ENCODE peak calls at places on chromosome 13, in nine cellular contexts. O is mammary epithelial cell, I is lower leg skin, N is tibial nerve, W is colonic mucosa, X is fibroblast of pulmonary artery, R is thoracic aorta, B is cardiac fibroblast, P is MCF 10A. D is an unnamed sample.

GRCh38 chr13:48144413-48145035 is 49.6 kb upstream of the MED4 start:
- DNase-seq in B (peak), R (no peak), P (no peak), X (peak), I (no peak), W (no peak), O (no peak), N (no peak), D (no peak)

GRCh38 chr13:20823071-20823470 is 49.3 kb upstream of the EEF1AKMT1 start:
- DNase-seq in I (no peak), R (no peak), N (no peak), O (no peak), P (no peak), W (no peak), B (no peak), X (no peak), D (no peak)

GRCh38 chr13:110319774-110320509 is 12.9 kb downstream of the COL4A2 start:
- DNase-seq in R (no peak), W (no peak), P (peak), O (peak), I (no peak), X (peak), N (no peak), B (peak), D (no peak)

GRCh38 chr13:71860547-71861131 is 6.4 kb downstream of the DACH1 start:
- DNase-seq in X (no peak), P (no peak), B (no peak), W (no peak), O (no peak), I (no peak), R (no peak), N (no peak), D (no peak)

GRCh38 chr13:43878897-43879322 is 630 bp downstream of the CCDC122 start:
- DNase-seq in B (peak), W (peak), P (peak), N (peak), O (peak), I (peak), X (peak), R (peak), D (peak)

GRCh38 chr13:73625562-73626339 is 508.5 kb downstream of the KLF12 start:
- DNase-seq in O (no peak), W (no peak), B (no peak), N (no peak), I (no peak), P (no peak), R (no peak), X (no peak), D (no peak)

GRCh38 chr13:35964764-35965163 is 166.4 kb downstream of the DCLK1 start:
- DNase-seq in O (no peak), W (no peak), B (peak), X (peak), R (no peak), N (no peak), P (peak), I (no peak), D (no peak)

GRCh38 chr13:33441015-33441414 is 155.5 kb upstream of the STARD13 start:
- DNase-seq in P (peak), I (no peak), W (peak), R (no peak), N (no peak), B (peak), O (peak), X (peak), D (no peak)

GRCh38 chr13:97185751-97186150 is 36.4 kb upstream of the MBNL2 start:
- DNase-seq in P (no peak), W (no peak), X (no peak), I (no peak), O (no peak), N (no peak), B (no peak), R (no peak), D (no peak)

GRCh38 chr13:101915755-101916107 is 463.3 kb downstream of the ITGBL1 start:
- DNase-seq in X (no peak), R (no peak), B (no peak), W (no peak), I (no peak), N (no peak), O (no peak), P (no peak), D (no peak)

GRCh38 chr13:111460548-111461444 is 140.4 kb downstream of the TEX29 start:
- DNase-seq in X (peak), O (peak), P (peak), I (no peak), R (no peak), W (no peak), N (no peak), B (peak), D (no peak)
- TF ChIP-seq CTCF in X (peak), O (peak), P (no peak), I (no peak), R (peak), W (no peak), N (peak), B (peak), D (peak)

GRCh38 chr13:85266771-85267170 is 532.4 kb downstream of the SLITRK6 start:
- DNase-seq in X (no peak), W (no peak), B (no peak), I (no peak), O (no peak), N (no peak), P (no peak), R (no peak), D (no peak)
- TF ChIP-seq CTCF in X (no peak), W (no peak), B (no peak), I (no peak), O (no peak), N (no peak), P (no peak), R (no peak), D (no peak)

GRCh38 chr13:113245858-113246791 is 36.7 kb downstream of the CUL4A start:
- DNase-seq in N (no peak), I (no peak), B (peak), X (peak), O (no peak), W (no peak), R (no peak), P (peak), D (no peak)
- TF ChIP-seq CTCF in N (no peak), I (no peak), B (peak), X (peak), O (peak), W (no peak), R (no peak), P (no peak), D (peak)

GRCh38 chr13:26660185-26660584 is 100.4 kb downstream of the GPR12 start:
- DNase-seq in O (no peak), P (no peak), N (no peak), I (no peak), B (no peak), W (no peak), X (no peak), R (no peak), D (no peak)

GRCh38 chr13:26658972-26659371 is 101.5 kb downstream of the WASF3 start:
- DNase-seq in W (no peak), X (no peak), R (no peak), N (no peak), B (no peak), P (no peak), O (no peak), I (no peak), D (no peak)

GRCh38 chr13:26653842-26654241 is 96.4 kb downstream of the WASF3 start:
- DNase-seq in I (no peak), P (no peak), B (no peak), N (no peak), W (no peak), R (no peak), X (no peak), O (no peak), D (no peak)

GRCh38 chr13:26658491-26658890 is 101.0 kb downstream of the WASF3 start:
- DNase-seq in O (no peak), P (no peak), R (no peak), W (no peak), I (no peak), N (no peak), X (no peak), B (no peak), D (no peak)

DNA sequence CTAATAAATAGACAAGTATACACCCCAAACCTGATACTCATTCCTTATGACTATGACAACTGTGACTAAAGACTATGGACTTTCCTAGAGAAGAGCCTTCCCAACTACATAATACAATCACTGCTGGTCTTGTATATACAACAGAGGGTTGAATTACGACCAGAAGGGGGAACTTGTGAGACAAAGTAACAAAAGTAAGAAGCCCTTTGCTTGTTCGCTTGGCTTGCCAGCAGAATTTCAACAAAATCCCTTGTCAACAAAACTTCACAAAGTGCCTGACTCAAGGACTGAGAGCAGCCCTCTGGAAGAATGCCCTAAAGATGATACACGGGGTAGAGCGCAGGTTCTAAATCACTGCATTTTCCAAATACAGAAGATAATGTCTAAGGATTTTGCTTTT is 99.4 kb downstream of the WASF3 start:
- DNase-seq in W (no peak), I (no peak), B (peak), X (peak), R (no peak), O (peak), P (peak), N (no peak), D (no peak)
- TF ChIP-seq CTCF in W (no peak), I (no peak), B (no peak), X (peak), R (no peak), O (no peak), P (no peak), N (no peak), D (peak)

GRCh38 chr13:98461525-98462240 is 115.2 kb downstream of the STK24 start:
- DNase-seq in X (no peak), B (no peak), N (no peak), I (no peak), P (no peak), R (no peak), W (no peak), O (no peak), D (no peak)
- TF ChIP-seq CTCF in X (no peak), B (no peak), N (no peak), I (no peak), P (no peak), R (no peak), W (no peak), O (no peak), D (no peak)

GRCh38 chr13:106110241-106110855 is 425.1 kb downstream of the EFNB2 start:
- DNase-seq in I (no peak), N (no peak), P (no peak), O (no peak), W (no peak), X (no peak), B (no peak), R (no peak), D (no peak)
- TF ChIP-seq CTCF in I (no peak), N (no peak), P (no peak), O (no peak), W (no peak), X (no peak), B (peak), R (no peak), D (no peak)

GRCh38 chr13:103772576-103772975 is 706.4 kb upstream of the SLC10A2 start:
- DNase-seq in P (no peak), O (no peak), N (no peak), X (no peak), B (no peak), R (no peak), W (no peak), I (no peak), D (no peak)
- TF ChIP-seq CTCF in P (no peak), O (no peak), N (no peak), X (peak), B (no peak), R (no peak), W (no peak), I (no peak), D (peak)

GRCh38 chr13:112671359-112671758 is 18.5 kb upstream of the ATP11A start:
- DNase-seq in I (no peak), W (no peak), N (no peak), X (no peak), R (no peak), O (no peak), P (no peak), B (no peak), D (no peak)
- TF ChIP-seq CTCF in I (no peak), W (no peak), N (no peak), X (no peak), R (no peak), O (no peak), P (no peak), B (no peak), D (no peak)

GRCh38 chr13:23632741-23633140 is 62.5 kb downstream of the TNFRSF19 start:
- DNase-seq in P (no peak), O (no peak), R (no peak), X (no peak), W (no peak), N (no peak), I (no peak), B (no peak), D (no peak)

GRCh38 chr13:23637813-23638212 is 67.6 kb downstream of the TNFRSF19 start:
- DNase-seq in B (no peak), R (no peak), O (no peak), W (no peak), N (peak), X (no peak), I (no peak), P (no peak), D (no peak)

GRCh38 chr13:23636360-23636759 is 66.1 kb downstream of the TNFRSF19 start:
- DNase-seq in P (no peak), W (no peak), N (no peak), X (no peak), I (no peak), B (no peak), O (no peak), R (no peak), D (no peak)

GRCh38 chr13:23631676-23632622 is 61.7 kb downstream of the TNFRSF19 start:
- DNase-seq in P (no peak), B (no peak), I (no peak), R (no peak), W (no peak), N (no peak), X (peak), O (no peak), D (no peak)

GRCh38 chr13:23634897-23635296 is 64.7 kb downstream of the TNFRSF19 start:
- DNase-seq in R (no peak), N (no peak), X (no peak), W (no peak), P (no peak), O (no peak), B (no peak), I (no peak), D (no peak)
- TF ChIP-seq CTCF in R (no peak), N (no peak), X (no peak), W (no peak), P (no peak), O (no peak), B (no peak), I (no peak), D (no peak)

GRCh38 chr13:113398963-113399754 is 35.2 kb upstream of the GRTP1 start:
- DNase-seq in B (no peak), X (no peak), O (no peak), W (no peak), R (no peak), N (peak), I (no peak), P (no peak), D (no peak)

GRCh38 chr13:113393226-113393571 is 29.3 kb upstream of the GRTP1 start:
- DNase-seq in N (peak), W (no peak), I (no peak), R (no peak), O (no peak), P (no peak), X (no peak), B (no peak), D (no peak)

GRCh38 chr13:113390874-113391497 is 27.1 kb upstream of the GRTP1 start:
- DNase-seq in R (no peak), P (no peak), B (no peak), I (no peak), W (no peak), O (no peak), X (no peak), N (no peak), D (no peak)

GRCh38 chr13:113397606-113398425 is 33.9 kb upstream of the GRTP1 start:
- DNase-seq in B (no peak), W (no peak), I (no peak), N (no peak), R (no peak), P (no peak), X (no peak), O (no peak), D (no peak)

DNA sequence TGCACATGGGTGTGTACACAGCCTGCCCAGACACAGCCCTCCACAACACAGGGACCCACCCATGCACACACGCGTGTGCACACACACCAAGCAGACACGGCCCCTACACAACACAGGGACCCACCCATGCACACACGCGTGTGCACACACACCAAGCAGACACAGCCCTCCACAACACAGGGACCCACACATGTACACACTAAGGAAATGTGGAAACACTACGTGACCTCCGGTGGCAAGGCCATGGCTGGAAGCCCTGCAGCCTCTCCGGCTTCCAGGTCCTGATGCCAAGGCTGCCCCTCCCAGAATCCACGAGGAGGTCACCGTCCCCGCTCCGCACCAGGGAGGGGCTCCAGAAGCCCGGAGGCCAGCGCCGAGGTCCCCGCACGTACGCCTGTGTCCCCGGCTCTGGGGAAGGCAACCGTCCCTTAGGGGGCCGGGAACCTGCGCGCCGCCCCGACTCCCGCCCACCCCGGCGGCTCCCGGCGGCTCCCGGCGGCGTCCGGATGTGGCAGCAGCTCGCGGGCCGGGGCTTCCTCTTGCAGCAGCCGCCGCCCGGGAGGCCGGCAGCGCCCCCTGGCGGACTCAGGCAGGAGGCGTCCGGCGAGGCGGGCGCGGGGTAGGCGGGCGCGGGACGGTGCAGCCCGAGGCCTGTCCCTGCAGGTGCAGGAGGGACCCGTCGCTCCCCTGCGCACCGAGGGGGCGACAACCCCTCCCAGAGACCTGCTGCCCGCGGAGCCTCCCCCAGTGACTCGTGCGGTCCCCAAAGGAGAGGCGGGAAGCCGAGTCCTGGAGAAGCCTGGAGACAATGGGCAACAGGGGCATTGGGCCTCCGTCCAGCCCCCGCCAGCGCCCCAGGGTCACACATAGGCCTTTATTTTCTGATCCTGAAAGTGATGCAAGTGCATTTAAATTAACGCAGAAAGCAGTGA is 29.9 kb upstream of the GRTP1 start:
- DNase-seq in W (peak), B (peak), P (peak), R (no peak), N (peak), X (peak), I (peak), O (peak), D (peak)
- TF ChIP-seq CTCF in W (peak), B (peak), P (peak), R (peak), N (peak), X (peak), I (peak), O (peak), D (peak)

D was measured in osteocyte.